ENCODE peak calls at places on chromosomes 13 and 19, in ten cellular contexts. Q is stimulated activated CD8-positive, alpha-beta memory T cell treated with anti-CD3 and anti-CD28 coated beads, Interleukin-2, amount 100 ng/mL, for 48 hours; W is fibroblast of pulmonary artery; S is pons; B is stimulated activated CD4-positive, alpha-beta T cell treated with anti-CD3 and anti-CD28 coated beads, TNF-alpha, amount 100 ng/mL, for 24 hours; I is neuronal stem cell; E is HEK293T; O is activated T-helper 1 cell treated with anti-CD3 and anti-CD28 coated beads, Interleukin-2, amount 50 U/mL, for 16 hours; R is ovary; C is cardiac fibroblast. H is an unnamed sample.
A peak's percentile ranks its signal among the peaks of the same experiment; 100 is the strongest.

GRCh38 chr13:83340170-83340569 is 542.1 kb downstream of the SLITRK1 start:
- DNase-seq in C (no peak), S (no peak), B (no peak), Q (no peak), R (no peak), I (no peak), W (no peak), E (no peak), O (no peak), H (no peak)

GRCh38 chr13:60328073-60328472 is 68.9 kb upstream of the TDRD3 start:
- DNase-seq in C (no peak), I (no peak), B (no peak), R (no peak), Q (no peak), S (no peak), W (no peak), O (no peak), E (no peak), H (no peak)

GRCh38 chr13:91520952-91521351 is 122.5 kb downstream of the GPC5 start:
- DNase-seq in E (no peak), S (no peak), I (no peak), Q (no peak), B (no peak), O (no peak), R (no peak), W (no peak), C (no peak), H (no peak)

GRCh38 chr13:48258002-48258401 is 25.0 kb downstream of the ITM2B start:
- DNase-seq in B (no peak), I (no peak), R (no peak), C (no peak), O (no peak), S (no peak), Q (no peak), W (no peak), E (no peak), H (no peak)

GRCh38 chr19:47271949-47272348 is 2.7 kb upstream of the INAFM1 start:
- DNase-seq in B (no peak), E (no peak), S (no peak), C (no peak), W (no peak), Q (no peak), O (no peak), R (no peak), I (no peak), H (no peak)

GRCh38 chr19:14361824-14362223 is 19.4 kb upstream of the ADGRE5 start:
- DNase-seq in C (peak; percentile 65), Q (no peak), B (no peak), S (no peak), W (peak; percentile 62), I (no peak), E (peak; percentile 44), O (no peak), R (no peak), H (no peak)

GRCh38 chr19:18091217-18091608 is 4.5 kb upstream of the IL12RB1 start:
- DNase-seq in S (peak; percentile 63), C (no peak), W (no peak), O (peak; percentile 67), Q (peak; percentile 74), R (no peak), E (no peak), I (no peak), B (peak; percentile 85), H (no peak)

GRCh38 chr13:108525867-108526266 is 103.5 kb upstream of the MYO16 start:
- DNase-seq in Q (no peak), R (no peak), I (no peak), S (no peak), C (no peak), B (no peak), O (no peak), E (no peak), W (no peak), H (no peak)

GRCh38 chr13:46575843-46576242 is 22.9 kb downstream of the LRCH1 start:
- DNase-seq in C (peak; percentile 90), O (no peak), I (no peak), W (peak; percentile 93), B (no peak), S (no peak), E (no peak), R (no peak), Q (no peak), H (no peak)

H was measured in iPS DF 19.7.